ENCODE peak calls at places on chromosomes 12 and 14, in nine cellular contexts. R is kidney glomerular epithelial cell; V is T-helper 2 cell; O is activated T-cell treated with anti-CD3 and anti-CD28 coated beads, Interleukin-2, amount 50 U/mL, for 72 hours; Y is stimulated activated naive CD8-positive, alpha-beta T cell treated with anti-CD3 and anti-CD28 coated beads, Interleukin-15, amount 100 ng/mL, for 72 hours; U is fibroblast of the conjunctiva; J is NCI-H345; I is effector memory CD4-positive, alpha-beta T cell; B is tibial nerve. M is an unnamed sample.

GRCh38 chr12:19857197-19857596 is 417.9 kb downstream of the AEBP2 start:
- DNase-seq in R (no peak), V (no peak), O (no peak), Y (no peak), U (no peak), J (no peak), I (no peak), B (no peak), M (no peak)

GRCh38 chr12:67394600-67394999 is 125.4 kb downstream of the CAND1 start:
- DNase-seq in R (no peak), V (no peak), O (no peak), Y (no peak), U (no peak), J (no peak), I (no peak), B (peak), M (no peak)

GRCh38 chr12:6468283-6468575 is 2.2 kb downstream of the VAMP1 start:
- DNase-seq in R (no peak), V (no peak), O (no peak), Y (no peak), U (no peak), J (no peak), I (no peak), B (no peak), M (no peak)

GRCh38 chr14:97726661-97727060 is 929.5 kb downstream of the VRK1 start:
- DNase-seq in R (no peak), V (no peak), O (no peak), Y (no peak), U (no peak), J (no peak), I (no peak), B (no peak), M (no peak)

GRCh38 chr12:81231574-81232368 is 153.9 kb downstream of the ACSS3 start:
- DNase-seq in R (no peak), V (no peak), O (no peak), Y (no peak), U (no peak), J (no peak), I (no peak), B (no peak), M (no peak)

GRCh38 chr14:86038401-86038985 is 508.5 kb downstream of the FLRT2 start:
- DNase-seq in R (no peak), V (peak), O (peak), Y (peak), U (peak), J (peak), I (no peak), B (no peak), M (peak)

GRCh38 chr14:37202265-37202664 is 4.5 kb downstream of the MIPOL1 start:
- DNase-seq in R (no peak), V (no peak), O (no peak), Y (no peak), U (no peak), J (no peak), I (no peak), B (no peak), M (no peak)

GRCh38 chr14:56189306-56189705 is 71.1 kb downstream of the PELI2 start:
- DNase-seq in R (peak), V (no peak), O (no peak), Y (no peak), U (no peak), J (no peak), I (no peak), B (no peak), M (no peak)

GRCh38 chr14:55448146-55448614 is 7.8 kb upstream of the TBPL2 start:
- DNase-seq in R (peak), V (no peak), O (peak), Y (no peak), U (peak), J (no peak), I (no peak), B (no peak), M (no peak)

GRCh38 chr14:81450100-81450531 is 50.0 kb upstream of the STON2 start:
- DNase-seq in R (no peak), V (no peak), O (no peak), Y (no peak), U (no peak), J (peak), I (no peak), B (no peak), M (no peak)

GRCh38 chr14:69921052-69921451 is 41.8 kb downstream of the SMOC1 start:
- DNase-seq in R (no peak), V (no peak), O (no peak), Y (no peak), U (peak), J (no peak), I (no peak), B (no peak), M (no peak)

GRCh38 chr14:79809849-79810612 is 401.3 kb downstream of the DIO2 start:
- DNase-seq in R (no peak), V (no peak), O (no peak), Y (no peak), U (no peak), J (peak), I (no peak), B (no peak), M (peak)

GRCh38 chr14:105203057-105203494 is 22.0 kb upstream of the NUDT14 start:
- DNase-seq in R (peak), V (peak), O (peak), Y (no peak), U (peak), J (peak), I (peak), B (peak), M (no peak)

GRCh38 chr12:107405436-107405835 is 280.2 kb upstream of the PWP1 start:
- DNase-seq in R (no peak), V (no peak), O (no peak), Y (no peak), U (no peak), J (no peak), I (no peak), B (no peak), M (no peak)

GRCh38 chr12:114245555-114245954 is 160.4 kb downstream of the TBX5 start:
- DNase-seq in R (no peak), V (no peak), O (no peak), Y (no peak), U (no peak), J (no peak), I (no peak), B (no peak), M (no peak)

GRCh38 chr12:94714378-94714777 is 64.0 kb upstream of the TMCC3 start:
- DNase-seq in R (peak), V (no peak), O (no peak), Y (no peak), U (peak), J (no peak), I (no peak), B (no peak), M (no peak)

GRCh38 chr14:104048758-104049496 is 36.6 kb upstream of the ASPG start:
- DNase-seq in R (peak), V (no peak), O (no peak), Y (no peak), U (peak), J (no peak), I (no peak), B (no peak), M (no peak)

GRCh38 chr14:48983355-48983888 is 602.8 kb downstream of the RPS29 start:
- DNase-seq in R (no peak), V (no peak), O (no peak), Y (no peak), U (no peak), J (peak), I (no peak), B (no peak), M (no peak)

GRCh38 chr14:75751291-75751690 is 90.2 kb downstream of the TTLL5 start:
- DNase-seq in R (no peak), V (no peak), O (no peak), Y (no peak), U (no peak), J (no peak), I (no peak), B (no peak), M (no peak)

GRCh38 chr12:117188961-117189724 is 1.1 kb downstream of the FBXO21 start:
- DNase-seq in R (peak), V (no peak), O (no peak), Y (no peak), U (peak), J (no peak), I (no peak), B (no peak), M (no peak)

GRCh38 chr12:91562476-91562875 is 379.9 kb upstream of the DCN start:
- DNase-seq in R (no peak), V (no peak), O (no peak), Y (no peak), U (peak), J (no peak), I (no peak), B (no peak), M (peak)

GRCh38 chr12:27158322-27158721 is 75.9 kb upstream of the C12orf71 start:
- DNase-seq in R (no peak), V (no peak), O (no peak), Y (no peak), U (no peak), J (no peak), I (no peak), B (no peak), M (no peak)

GRCh38 chr14:23577004-23577681 is 1.4 kb downstream of the JPH4 start:
- DNase-seq in R (no peak), V (no peak), O (no peak), Y (no peak), U (no peak), J (no peak), I (no peak), B (no peak), M (no peak)

GRCh38 chr12:1925125-1925963 is 6.9 kb upstream of the CACNA2D4 start:
- DNase-seq in R (no peak), V (no peak), O (no peak), Y (no peak), U (no peak), J (no peak), I (no peak), B (no peak), M (no peak)

GRCh38 chr12:3107071-3107583 is 29.9 kb downstream of the TSPAN9 start:
- DNase-seq in R (peak), V (no peak), O (no peak), Y (no peak), U (no peak), J (no peak), I (no peak), B (no peak), M (no peak)

GRCh38 chr14:64187331-64187730 is 106.8 kb downstream of the ESR2 start:
- DNase-seq in R (no peak), V (no peak), O (no peak), Y (no peak), U (no peak), J (no peak), I (no peak), B (no peak), M (no peak)

GRCh38 chr12:130596241-130596640 is 119.9 kb downstream of the RIMBP2 start:
- DNase-seq in R (no peak), V (no peak), O (no peak), Y (no peak), U (no peak), J (no peak), I (no peak), B (no peak), M (no peak)

GRCh38 chr12:106980944-106981343 is 6.0 kb downstream of the MTERF2 start:
- DNase-seq in R (no peak), V (no peak), O (no peak), Y (no peak), U (no peak), J (no peak), I (no peak), B (no peak), M (no peak)

GRCh38 chr12:4562034-4562657 is at the start of gene DYRK4:
- DNase-seq in R (peak), V (no peak), O (no peak), Y (no peak), U (peak), J (no peak), I (no peak), B (peak), M (no peak)

GRCh38 chr14:89466939-89467338 is 49.9 kb upstream of the FOXN3 start:
- DNase-seq in R (no peak), V (no peak), O (no peak), Y (no peak), U (no peak), J (no peak), I (no peak), B (no peak), M (peak)

GRCh38 chr14:103886304-103887169 is 39.2 kb upstream of the PPP1R13B start:
- DNase-seq in R (no peak), V (no peak), O (no peak), Y (no peak), U (no peak), J (no peak), I (no peak), B (no peak), M (no peak)

GRCh38 chr14:66284346-66284745 is 201.8 kb upstream of the CCDC196 start:
- DNase-seq in R (peak), V (no peak), O (no peak), Y (no peak), U (no peak), J (no peak), I (no peak), B (no peak), M (no peak)

GRCh38 chr12:14256139-14256538 is 109.3 kb upstream of the ATF7IP start:
- DNase-seq in R (no peak), V (peak), O (peak), Y (no peak), U (no peak), J (no peak), I (peak), B (no peak), M (no peak)

GRCh38 chr12:120847392-120848157 is 56.6 kb downstream of the SPPL3 start:
- DNase-seq in R (no peak), V (no peak), O (no peak), Y (no peak), U (no peak), J (no peak), I (no peak), B (no peak), M (no peak)